ENCODE peak calls at places on chromosomes 2 and 18, in six cellular contexts. One of them, this sample, is unnamed.

GRCh38 chr18:67373636-67374035 is 142.9 kb downstream of the DSEL start:
- DNase-seq in activated naive CD4-positive, alpha-beta T cell treated with anti-CD3 and anti-CD28 coated beads, Interleukin-2, amount 50 U/mL, for 72 hours: no peak
- DNase-seq in stimulated activated CD4-positive, alpha-beta T cell treated with anti-CD3 and anti-CD28 coated beads, Interleukin-2, amount 100 ng/mL, for 48 hours: no peak
- DNase-seq in naive B cell: no peak
- DNase-seq in WTC11: no peak
- DNase-seq in fibroblast of mammary gland: no peak
- DNase-seq in this sample: no peak

GRCh38 chr2:178279142-178279541 is 84.8 kb downstream of the OSBPL6 start:
- DNase-seq in naive B cell: no peak
- DNase-seq in stimulated activated CD4-positive, alpha-beta T cell treated with anti-CD3 and anti-CD28 coated beads, Interleukin-2, amount 100 ng/mL, for 48 hours: no peak
- DNase-seq in fibroblast of mammary gland: peak
- DNase-seq in WTC11: no peak
- DNase-seq in activated naive CD4-positive, alpha-beta T cell treated with anti-CD3 and anti-CD28 coated beads, Interleukin-2, amount 50 U/mL, for 72 hours: no peak
- DNase-seq in this sample: peak

GRCh38 chr2:146239392-146240135 is 1605.3 kb upstream of the ACVR2A start:
- DNase-seq in activated naive CD4-positive, alpha-beta T cell treated with anti-CD3 and anti-CD28 coated beads, Interleukin-2, amount 50 U/mL, for 72 hours: no peak
- DNase-seq in stimulated activated CD4-positive, alpha-beta T cell treated with anti-CD3 and anti-CD28 coated beads, Interleukin-2, amount 100 ng/mL, for 48 hours: no peak
- DNase-seq in WTC11: no peak
- DNase-seq in fibroblast of mammary gland: peak
- DNase-seq in naive B cell: no peak
- DNase-seq in this sample: no peak

GRCh38 chr2:152347076-152347475 is 12.1 kb downstream of the FMNL2 start:
- DNase-seq in fibroblast of mammary gland: peak
- DNase-seq in stimulated activated CD4-positive, alpha-beta T cell treated with anti-CD3 and anti-CD28 coated beads, Interleukin-2, amount 100 ng/mL, for 48 hours: no peak
- DNase-seq in WTC11: no peak
- DNase-seq in activated naive CD4-positive, alpha-beta T cell treated with anti-CD3 and anti-CD28 coated beads, Interleukin-2, amount 50 U/mL, for 72 hours: no peak
- DNase-seq in naive B cell: no peak
- DNase-seq in this sample: peak

GRCh38 chr18:13613591-13614317 is 112.6 kb downstream of the FAM210A start:
- DNase-seq in fibroblast of mammary gland: no peak
- DNase-seq in stimulated activated CD4-positive, alpha-beta T cell treated with anti-CD3 and anti-CD28 coated beads, Interleukin-2, amount 100 ng/mL, for 48 hours: no peak
- DNase-seq in activated naive CD4-positive, alpha-beta T cell treated with anti-CD3 and anti-CD28 coated beads, Interleukin-2, amount 50 U/mL, for 72 hours: no peak
- DNase-seq in WTC11: no peak
- DNase-seq in naive B cell: peak
- DNase-seq in this sample: no peak

GRCh38 chr2:157052685-157053224 is 204.8 kb upstream of the GALNT5 start:
- DNase-seq in activated naive CD4-positive, alpha-beta T cell treated with anti-CD3 and anti-CD28 coated beads, Interleukin-2, amount 50 U/mL, for 72 hours: no peak
- DNase-seq in naive B cell: no peak
- DNase-seq in WTC11: no peak
- DNase-seq in stimulated activated CD4-positive, alpha-beta T cell treated with anti-CD3 and anti-CD28 coated beads, Interleukin-2, amount 100 ng/mL, for 48 hours: no peak
- DNase-seq in fibroblast of mammary gland: peak
- DNase-seq in this sample: no peak

GRCh38 chr2:224436634-224437033 is 34.7 kb upstream of the FAM124B start:
- DNase-seq in stimulated activated CD4-positive, alpha-beta T cell treated with anti-CD3 and anti-CD28 coated beads, Interleukin-2, amount 100 ng/mL, for 48 hours: no peak
- DNase-seq in WTC11: no peak
- DNase-seq in fibroblast of mammary gland: no peak
- DNase-seq in naive B cell: no peak
- DNase-seq in activated naive CD4-positive, alpha-beta T cell treated with anti-CD3 and anti-CD28 coated beads, Interleukin-2, amount 50 U/mL, for 72 hours: no peak
- DNase-seq in this sample: peak

GRCh38 chr18:63119647-63120046 is 199.9 kb downstream of the BCL2 start:
- DNase-seq in activated naive CD4-positive, alpha-beta T cell treated with anti-CD3 and anti-CD28 coated beads, Interleukin-2, amount 50 U/mL, for 72 hours: no peak
- DNase-seq in WTC11: peak
- DNase-seq in fibroblast of mammary gland: peak
- DNase-seq in stimulated activated CD4-positive, alpha-beta T cell treated with anti-CD3 and anti-CD28 coated beads, Interleukin-2, amount 100 ng/mL, for 48 hours: no peak
- DNase-seq in naive B cell: no peak
- DNase-seq in this sample: no peak

GRCh38 chr2:20398956-20399567 is 47.8 kb upstream of the RHOB start:
- DNase-seq in activated naive CD4-positive, alpha-beta T cell treated with anti-CD3 and anti-CD28 coated beads, Interleukin-2, amount 50 U/mL, for 72 hours: no peak
- DNase-seq in fibroblast of mammary gland: peak
- DNase-seq in WTC11: no peak
- DNase-seq in stimulated activated CD4-positive, alpha-beta T cell treated with anti-CD3 and anti-CD28 coated beads, Interleukin-2, amount 100 ng/mL, for 48 hours: no peak
- DNase-seq in naive B cell: no peak
- DNase-seq in this sample: no peak

GRCh38 chr2:1742680-1743395 is 1.5 kb downstream of the PXDN start:
- DNase-seq in WTC11: peak
- DNase-seq in activated naive CD4-positive, alpha-beta T cell treated with anti-CD3 and anti-CD28 coated beads, Interleukin-2, amount 50 U/mL, for 72 hours: peak
- DNase-seq in naive B cell: peak
- DNase-seq in stimulated activated CD4-positive, alpha-beta T cell treated with anti-CD3 and anti-CD28 coated beads, Interleukin-2, amount 100 ng/mL, for 48 hours: peak
- DNase-seq in fibroblast of mammary gland: peak
- DNase-seq in this sample: no peak

GRCh38 chr2:20192781-20193180 is 32.1 kb downstream of the SDC1 start:
- DNase-seq in naive B cell: no peak
- DNase-seq in WTC11: no peak
- DNase-seq in activated naive CD4-positive, alpha-beta T cell treated with anti-CD3 and anti-CD28 coated beads, Interleukin-2, amount 50 U/mL, for 72 hours: no peak
- DNase-seq in fibroblast of mammary gland: no peak
- DNase-seq in stimulated activated CD4-positive, alpha-beta T cell treated with anti-CD3 and anti-CD28 coated beads, Interleukin-2, amount 100 ng/mL, for 48 hours: no peak
- DNase-seq in this sample: no peak

GRCh38 chr2:54497738-54498680 is 41.9 kb downstream of the SPTBN1 start:
- DNase-seq in naive B cell: no peak
- DNase-seq in stimulated activated CD4-positive, alpha-beta T cell treated with anti-CD3 and anti-CD28 coated beads, Interleukin-2, amount 100 ng/mL, for 48 hours: no peak
- DNase-seq in activated naive CD4-positive, alpha-beta T cell treated with anti-CD3 and anti-CD28 coated beads, Interleukin-2, amount 50 U/mL, for 72 hours: no peak
- DNase-seq in WTC11: peak
- DNase-seq in fibroblast of mammary gland: peak
- DNase-seq in this sample: no peak

GRCh38 chr2:74219846-74220486 is 21.6 kb downstream of the MTHFD2 start:
- DNase-seq in stimulated activated CD4-positive, alpha-beta T cell treated with anti-CD3 and anti-CD28 coated beads, Interleukin-2, amount 100 ng/mL, for 48 hours: no peak
- DNase-seq in naive B cell: no peak
- DNase-seq in WTC11: no peak
- DNase-seq in activated naive CD4-positive, alpha-beta T cell treated with anti-CD3 and anti-CD28 coated beads, Interleukin-2, amount 50 U/mL, for 72 hours: no peak
- DNase-seq in fibroblast of mammary gland: no peak
- DNase-seq in this sample: no peak

GRCh38 chr2:179686069-179686468 is 175.3 kb downstream of the ZNF385B start:
- DNase-seq in activated naive CD4-positive, alpha-beta T cell treated with anti-CD3 and anti-CD28 coated beads, Interleukin-2, amount 50 U/mL, for 72 hours: no peak
- DNase-seq in stimulated activated CD4-positive, alpha-beta T cell treated with anti-CD3 and anti-CD28 coated beads, Interleukin-2, amount 100 ng/mL, for 48 hours: no peak
- DNase-seq in fibroblast of mammary gland: no peak
- DNase-seq in naive B cell: no peak
- DNase-seq in WTC11: no peak
- DNase-seq in this sample: no peak

GRCh38 chr2:218216336-218216673 is 684 bp upstream of the ARPC2 start:
- DNase-seq in activated naive CD4-positive, alpha-beta T cell treated with anti-CD3 and anti-CD28 coated beads, Interleukin-2, amount 50 U/mL, for 72 hours: no peak
- DNase-seq in fibroblast of mammary gland: no peak
- DNase-seq in naive B cell: no peak
- DNase-seq in stimulated activated CD4-positive, alpha-beta T cell treated with anti-CD3 and anti-CD28 coated beads, Interleukin-2, amount 100 ng/mL, for 48 hours: no peak
- DNase-seq in WTC11: no peak
- DNase-seq in this sample: no peak

This sample was measured in kidney epithelial cell.